ENCODE peak calls at places on chromosomes 5 and 9, in seven cellular contexts. X, M, C, P, Z, N and O are unnamed samples. For H3K36me3, the result is how much of the 10 kb centered on the place peaks cover.

GRCh38 chr5:178895615-178896571 is at the start of gene ZFP2:
- DNase-seq in X (no peak), M (peak), C (peak), P (peak), Z (peak), N (peak), O (peak)

GRCh38 chr9:115595951-115596742 is 478.2 kb upstream of the TNC start:
- DNase-seq in X (no peak), M (no peak), C (no peak), P (no peak), Z (no peak), N (no peak), O (no peak)

GRCh38 chr5:50666261-50667078 is at the start of gene PARP8:
- DNase-seq in X (peak), M (no peak), C (no peak), P (peak), Z (peak), N (no peak), O (peak)

GRCh38 chr5:160083501-160083900 is 35.7 kb downstream of the PWWP2A start:
- DNase-seq in X (no peak), M (no peak), C (no peak), P (no peak), Z (no peak), N (no peak), O (no peak)

GRCh38 chr5:151627650-151628049 is 36.5 kb upstream of the FAT2 start:
- DNase-seq in X (no peak), M (no peak), C (no peak), P (no peak), Z (no peak), N (no peak), O (no peak)

GRCh38 chr9:12424243-12424642 is 268.9 kb upstream of the TYRP1 start:
- DNase-seq in X (no peak), M (no peak), C (no peak), P (no peak), Z (no peak), N (no peak), O (no peak)

GRCh38 chr5:66595877-66596790 is at the start of gene MAST4:
- DNase-seq in X (no peak), M (peak), C (peak), P (peak), Z (peak), N (no peak), O (peak)

GRCh38 chr5:96324708-96325107 is 108.3 kb downstream of the PCSK1 start:
- DNase-seq in X (no peak), M (peak), C (no peak), P (no peak), Z (no peak), N (no peak), O (no peak)

DNA sequence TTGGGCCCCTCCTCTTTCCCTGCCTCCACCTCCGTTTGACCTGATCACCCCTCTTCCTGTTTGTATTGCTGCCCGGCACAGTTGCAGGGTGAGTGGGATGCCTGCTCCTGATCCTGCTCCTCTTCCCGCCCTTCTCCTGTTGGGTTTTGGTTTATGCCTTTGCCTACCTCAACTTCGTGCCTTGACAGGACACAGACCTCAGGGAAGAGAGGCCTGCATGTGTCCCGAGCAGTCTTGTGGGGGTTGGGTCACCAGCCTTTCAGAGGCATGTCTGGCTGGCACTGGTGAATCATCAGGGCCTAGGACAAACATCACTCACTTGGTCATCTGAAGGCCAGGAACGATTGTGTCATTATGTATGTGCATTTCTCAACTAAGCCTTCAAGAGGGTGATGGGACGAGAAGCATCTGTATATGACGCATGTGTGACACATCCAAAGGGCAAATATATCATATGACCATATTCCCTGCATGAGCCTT is 56.9 kb downstream of the NPR3 start:
- DNase-seq in X (no peak), M (peak), C (no peak), P (no peak), Z (no peak), N (peak), O (no peak)
- H3K27ac ChIP-seq in X (no peak), M (no peak), C (no peak), P (no peak), Z (no peak), N (no peak), O (no peak)

DNA sequence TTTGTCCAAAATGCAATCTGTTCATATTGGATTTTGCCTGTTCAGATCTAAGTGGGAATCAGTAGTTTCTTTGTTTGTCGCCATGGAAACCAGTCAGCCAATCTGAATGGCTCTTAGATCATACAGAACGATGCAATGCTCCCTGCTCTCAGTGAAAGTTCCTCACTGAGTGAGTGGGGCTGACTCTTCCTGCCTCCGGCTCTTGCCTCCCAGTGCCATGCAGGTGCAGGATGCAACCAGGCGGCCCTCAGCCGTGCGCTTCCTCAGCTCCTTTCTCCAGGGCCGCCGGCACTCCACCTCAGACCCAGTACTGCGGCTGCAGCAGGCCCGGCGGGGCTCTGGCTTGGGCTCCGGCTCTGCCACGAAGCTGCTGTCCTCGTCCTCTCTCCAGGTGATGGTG is at the start of gene PTPDC1:
- DNase-seq in X (no peak), M (peak), C (no peak), P (peak), Z (no peak), N (no peak), O (no peak)
- H3K36me3 ChIP-seq in X (under half), M (under half), C (under half), P (under half), Z (under half), N (under half), O (under half)

DNA sequence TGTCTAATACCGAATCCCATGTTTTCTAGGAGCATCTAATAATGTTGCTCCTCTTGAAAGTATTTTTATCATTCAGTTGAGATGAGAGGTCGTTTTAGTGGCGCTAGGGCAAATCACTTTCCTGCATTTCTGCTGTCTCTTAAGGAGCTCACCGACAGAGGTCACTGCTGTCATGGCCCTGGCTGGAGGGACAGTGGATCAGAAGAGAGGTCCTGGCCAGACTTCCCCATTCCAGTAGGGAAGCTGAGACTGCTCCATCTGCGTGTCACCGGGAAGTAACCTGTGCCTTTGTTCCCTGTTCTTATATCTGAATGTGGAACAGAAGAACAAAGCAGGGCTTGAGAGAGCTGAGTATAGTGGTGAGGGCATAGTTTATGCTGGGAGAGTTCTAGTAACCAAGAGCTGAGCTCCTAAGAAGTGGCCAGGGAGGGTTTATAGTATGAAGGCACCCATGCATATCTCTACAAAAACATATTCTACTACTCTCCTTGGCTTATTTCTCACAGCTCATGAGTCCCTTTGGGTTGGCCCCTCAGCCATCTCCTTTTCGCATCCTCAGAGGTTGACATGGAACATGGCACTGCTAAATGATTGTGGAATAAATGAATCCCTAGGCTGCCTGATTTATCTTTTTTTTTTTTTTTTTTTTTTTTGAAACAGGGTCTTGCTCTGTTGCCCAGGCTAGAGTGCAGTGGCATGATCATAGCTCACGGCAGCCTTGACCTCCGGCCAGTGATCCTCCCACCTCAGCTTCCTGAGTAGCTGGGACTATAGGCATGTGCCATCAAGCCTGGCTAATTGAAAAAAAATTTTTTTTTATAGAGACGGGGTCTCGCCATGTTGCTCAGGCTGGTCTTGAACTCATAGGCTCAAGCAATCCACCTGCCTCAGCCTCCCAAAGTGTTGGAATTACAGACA is 27.2 kb downstream of the ATP6V0E1 start:
- DNase-seq in X (no peak), M (no peak), C (peak), P (peak), Z (peak), N (no peak), O (peak)
- H3K27ac ChIP-seq in X (no peak), M (no peak), C (peak), P (no peak), Z (no peak), N (no peak), O (peak)

GRCh38 chr5:1824109-1824821 is 23.1 kb downstream of the NDUFS6 start:
- DNase-seq in X (no peak), M (no peak), C (no peak), P (no peak), Z (peak), N (no peak), O (no peak)
- H3K36me3 ChIP-seq in X (under half), M (under half), C (under half), P (under half), Z (half or more), N (under half), O (under half)

GRCh38 chr9:96047741-96048115 is 172.2 kb downstream of the ERCC6L2 start:
- DNase-seq in X (no peak), M (no peak), C (no peak), P (no peak), Z (no peak), N (no peak), O (no peak)

GRCh38 chr9:96045811-96046210 is 170.3 kb downstream of the ERCC6L2 start:
- DNase-seq in X (no peak), M (no peak), C (no peak), P (no peak), Z (no peak), N (no peak), O (no peak)

GRCh38 chr9:96048954-96049831 is 173.7 kb downstream of the ERCC6L2 start:
- DNase-seq in X (no peak), M (no peak), C (no peak), P (no peak), Z (peak), N (peak), O (peak)

GRCh38 chr9:96048116-96048953 is 172.8 kb downstream of the ERCC6L2 start:
- DNase-seq in X (no peak), M (no peak), C (no peak), P (no peak), Z (no peak), N (no peak), O (no peak)

GRCh38 chr9:96047116-96047639 is 171.7 kb downstream of the ERCC6L2 start:
- DNase-seq in X (no peak), M (no peak), C (no peak), P (no peak), Z (no peak), N (no peak), O (no peak)
- H3K27ac ChIP-seq in X (no peak), M (no peak), C (no peak), P (no peak), Z (no peak), N (no peak), O (no peak)

GRCh38 chr5:56861893-56862485 is 46.6 kb downstream of the MAP3K1 start:
- DNase-seq in X (no peak), M (no peak), C (no peak), P (no peak), Z (no peak), N (no peak), O (no peak)

GRCh38 chr5:56858777-56859442 is 43.6 kb downstream of the MAP3K1 start:
- DNase-seq in X (no peak), M (no peak), C (no peak), P (no peak), Z (no peak), N (no peak), O (no peak)

DNA sequence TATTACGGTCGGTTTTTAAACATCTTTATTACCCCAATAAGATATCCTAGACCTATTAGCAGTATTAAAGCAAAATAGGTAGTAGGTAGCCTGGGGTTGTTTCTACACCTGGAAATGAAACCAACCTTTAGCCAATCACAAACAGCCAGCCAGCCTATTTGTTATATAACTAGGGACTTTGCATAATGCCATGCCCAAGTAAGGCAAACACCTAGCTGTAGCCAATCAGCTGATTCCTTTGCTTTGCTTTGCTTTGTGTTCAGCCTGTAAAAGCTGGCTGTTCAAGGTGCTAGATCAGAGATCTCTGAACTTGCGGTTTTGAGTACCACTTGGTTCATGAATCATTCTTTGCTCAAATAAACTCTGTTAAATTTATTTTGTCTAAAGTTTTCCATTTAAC is 46.5 kb upstream of the SETD9 start:
- DNase-seq in X (no peak), M (no peak), C (no peak), P (no peak), Z (no peak), N (no peak), O (no peak)
- H3K36me3 ChIP-seq in X (under half), M (under half), C (under half), P (under half), Z (under half), N (under half), O (under half)